ENCODE peak calls at places on chromosomes 7 and 10, in five cellular contexts. I is small intestine, H is T follicular helper cell, G is substantia nigra, L is lower lobe of right lung. A is an unnamed sample.

GRCh38 chr10:118596426-118597124 is 1.1 kb upstream of the PRLHR start:
- DNase-seq in I (peak; percentile 26), H (no peak), G (no peak), L (no peak), A (no peak)

GRCh38 chr10:69807696-69808095 is 6.0 kb downstream of the COL13A1 start:
- DNase-seq in I (no peak), H (no peak), G (no peak), L (no peak), A (no peak)

GRCh38 chr7:142654398-142654797 is 94.9 kb upstream of the PRSS1 start:
- DNase-seq in I (no peak), H (no peak), G (no peak), L (no peak), A (no peak)

GRCh38 chr7:105690286-105690915 is 109.1 kb upstream of the EFCAB10 start:
- DNase-seq in I (no peak), H (no peak), G (no peak), L (no peak), A (no peak)

GRCh38 chr7:74224511-74224832 is 14.7 kb downstream of the LAT2 start:
- DNase-seq in I (no peak), H (no peak), G (no peak), L (no peak), A (no peak)

GRCh38 chr10:15725603-15726002 is 5.9 kb upstream of the ITGA8 start:
- DNase-seq in I (peak; percentile 23), H (no peak), G (no peak), L (no peak), A (no peak)

GRCh38 chr10:86410542-86411124 is 44.0 kb upstream of the GRID1 start:
- DNase-seq in I (peak; percentile 91), H (no peak), G (no peak), L (no peak), A (no peak)

GRCh38 chr10:132865851-132866600 is 76.3 kb downstream of the CFAP46 start:
- DNase-seq in I (no peak), H (no peak), G (no peak), L (peak; percentile 27), A (peak; percentile 17)

GRCh38 chr7:155145477-155146255 is 75.5 kb downstream of the HTR5A start:
- DNase-seq in I (no peak), H (no peak), G (no peak), L (no peak), A (no peak)

GRCh38 chr10:7205656-7206055 is 205.2 kb downstream of the SFMBT2 start:
- DNase-seq in I (no peak), H (no peak), G (peak; percentile 5), L (no peak), A (no peak)

GRCh38 chr7:50665403-50666123 is 100.4 kb upstream of the DDC start:
- DNase-seq in I (no peak), H (no peak), G (no peak), L (no peak), A (no peak)

GRCh38 chr7:101299511-101300464 is 21.8 kb downstream of the IFT22 start:
- DNase-seq in I (no peak), H (no peak), G (no peak), L (no peak), A (no peak)

GRCh38 chr10:6912021-6912420 is 331.9 kb upstream of the PRKCQ start:
- DNase-seq in I (no peak), H (no peak), G (no peak), L (no peak), A (no peak)

GRCh38 chr10:129965418-129965793 is 1.3 kb upstream of the EBF3 start:
- DNase-seq in I (no peak), H (no peak), G (no peak), L (no peak), A (no peak)

GRCh38 chr7:41134242-41134872 is 568.5 kb downstream of the INHBA start:
- DNase-seq in I (no peak), H (no peak), G (no peak), L (no peak), A (no peak)

GRCh38 chr10:44981172-44982113 is 2.8 kb upstream of the DEPP1 start:
- DNase-seq in I (no peak), H (no peak), G (no peak), L (peak; percentile 42), A (peak; percentile 74)

GRCh38 chr10:34698248-34698831 is 116.8 kb downstream of the PARD3 start:
- DNase-seq in I (no peak), H (no peak), G (no peak), L (no peak), A (no peak)

GRCh38 chr10:110898391-110898790 is 20.6 kb downstream of the BBIP1 start:
- DNase-seq in I (no peak), H (no peak), G (no peak), L (no peak), A (no peak)

GRCh38 chr10:76149182-76149581 is 717.8 kb downstream of the LRMDA start:
- DNase-seq in I (no peak), H (no peak), G (no peak), L (no peak), A (no peak)

GRCh38 chr10:56895306-56895705 is 534.2 kb upstream of the ZWINT start:
- DNase-seq in I (no peak), H (no peak), G (no peak), L (no peak), A (no peak)

GRCh38 chr10:93468532-93469213 is 13.5 kb downstream of the MYOF start:
- DNase-seq in I (no peak), H (no peak), G (no peak), L (no peak), A (no peak)

GRCh38 chr10:80204801-80205477 is 398 bp downstream of the ANXA11 start:
- DNase-seq in I (peak; percentile 37), H (no peak), G (no peak), L (peak; percentile 71), A (peak; percentile 68)

GRCh38 chr7:157555308-157555707 is 218.5 kb downstream of the DNAJB6 start:
- DNase-seq in I (no peak), H (no peak), G (no peak), L (no peak), A (no peak)

GRCh38 chr7:29224726-29225125 is 30.2 kb downstream of the CHN2 start:
- DNase-seq in I (no peak), H (no peak), G (no peak), L (no peak), A (no peak)

GRCh38 chr7:44195901-44196300 is 4.9 kb upstream of the YKT6 start:
- DNase-seq in I (no peak), H (no peak), G (no peak), L (no peak), A (no peak)

GRCh38 chr10:93652857-93653256 is 40.5 kb downstream of the PDE6C start:
- DNase-seq in I (no peak), H (no peak), G (no peak), L (no peak), A (no peak)

GRCh38 chr10:100561005-100561404 is 25.3 kb downstream of the HIF1AN start:
- DNase-seq in I (no peak), H (no peak), G (no peak), L (no peak), A (no peak)

A was measured in Right ventricle myocardium superior.